ENCODE peak calls at places on chromosomes 13 and 19, in seven cellular contexts. One of them, this sample, is unnamed.
A peak's percentile ranks its signal among the peaks of the same experiment; 100 is the strongest.

GRCh38 chr13:34833562-34834182 is 108.4 kb upstream of the NBEA start:
- DNase-seq in mucosa of descending colon: no peak
- DNase-seq in NCI-H2029: no peak
- DNase-seq in memory B cell: no peak
- DNase-seq in CD8-positive, alpha-beta T cell: no peak
- DNase-seq in aorta: no peak
- DNase-seq in stimulated activated CD4-positive, alpha-beta T cell treated with anti-CD3 and anti-CD28 coated beads, TNF-alpha, amount 100 ng/mL, for 1 hour: no peak
- DNase-seq in this sample: no peak

GRCh38 chr19:49875801-49876421 is 1.2 kb downstream of the AKT1S1 start:
- DNase-seq in mucosa of descending colon: peak; percentile 78
- DNase-seq in NCI-H2029: no peak
- DNase-seq in memory B cell: peak; percentile 41
- DNase-seq in CD8-positive, alpha-beta T cell: peak; percentile 39
- DNase-seq in aorta: peak; percentile 91
- DNase-seq in stimulated activated CD4-positive, alpha-beta T cell treated with anti-CD3 and anti-CD28 coated beads, TNF-alpha, amount 100 ng/mL, for 1 hour: peak; percentile 41
- DNase-seq in this sample: peak; percentile 15

GRCh38 chr19:290539-291521 is at the start of gene PLPP2:
- DNase-seq in mucosa of descending colon: peak; percentile 65
- DNase-seq in NCI-H2029: peak; percentile 35
- DNase-seq in memory B cell: no peak
- DNase-seq in CD8-positive, alpha-beta T cell: no peak
- DNase-seq in aorta: peak; percentile 72
- DNase-seq in stimulated activated CD4-positive, alpha-beta T cell treated with anti-CD3 and anti-CD28 coated beads, TNF-alpha, amount 100 ng/mL, for 1 hour: no peak
- DNase-seq in this sample: peak; percentile 83

GRCh38 chr13:95677564-95678386 is 836 bp downstream of the DNAJC3 start:
- DNase-seq in mucosa of descending colon: peak; percentile 29
- DNase-seq in NCI-H2029: no peak
- DNase-seq in memory B cell: no peak
- DNase-seq in CD8-positive, alpha-beta T cell: no peak
- DNase-seq in aorta: no peak
- DNase-seq in stimulated activated CD4-positive, alpha-beta T cell treated with anti-CD3 and anti-CD28 coated beads, TNF-alpha, amount 100 ng/mL, for 1 hour: no peak
- DNase-seq in this sample: no peak

GRCh38 chr19:12527034-12527836 is 24.0 kb downstream of the ZNF564 start:
- DNase-seq in mucosa of descending colon: no peak
- DNase-seq in NCI-H2029: no peak
- DNase-seq in memory B cell: no peak
- DNase-seq in CD8-positive, alpha-beta T cell: no peak
- DNase-seq in aorta: no peak
- DNase-seq in stimulated activated CD4-positive, alpha-beta T cell treated with anti-CD3 and anti-CD28 coated beads, TNF-alpha, amount 100 ng/mL, for 1 hour: no peak
- DNase-seq in this sample: no peak

GRCh38 chr13:29758591-29759114 is 91.8 kb downstream of the UBL3 start:
- DNase-seq in mucosa of descending colon: peak; percentile 53
- DNase-seq in NCI-H2029: no peak
- DNase-seq in memory B cell: peak; percentile 51
- DNase-seq in CD8-positive, alpha-beta T cell: peak; percentile 7
- DNase-seq in aorta: no peak
- DNase-seq in stimulated activated CD4-positive, alpha-beta T cell treated with anti-CD3 and anti-CD28 coated beads, TNF-alpha, amount 100 ng/mL, for 1 hour: peak; percentile 18
- DNase-seq in this sample: no peak

GRCh38 chr19:29810504-29810871 is 1.3 kb upstream of the CCNE1 start:
- DNase-seq in mucosa of descending colon: peak; percentile 31
- DNase-seq in NCI-H2029: peak; percentile 21
- DNase-seq in memory B cell: no peak
- DNase-seq in CD8-positive, alpha-beta T cell: no peak
- DNase-seq in aorta: peak; percentile 43
- DNase-seq in stimulated activated CD4-positive, alpha-beta T cell treated with anti-CD3 and anti-CD28 coated beads, TNF-alpha, amount 100 ng/mL, for 1 hour: no peak
- DNase-seq in this sample: no peak

GRCh38 chr13:98897706-98898105 is 80.2 kb downstream of the DOCK9 start:
- DNase-seq in mucosa of descending colon: no peak
- DNase-seq in NCI-H2029: no peak
- DNase-seq in memory B cell: no peak
- DNase-seq in CD8-positive, alpha-beta T cell: no peak
- DNase-seq in aorta: no peak
- DNase-seq in stimulated activated CD4-positive, alpha-beta T cell treated with anti-CD3 and anti-CD28 coated beads, TNF-alpha, amount 100 ng/mL, for 1 hour: no peak
- DNase-seq in this sample: no peak

GRCh38 chr13:29763426-29764180 is 86.8 kb downstream of the UBL3 start:
- DNase-seq in mucosa of descending colon: peak; percentile 45
- DNase-seq in NCI-H2029: no peak
- DNase-seq in memory B cell: no peak
- DNase-seq in CD8-positive, alpha-beta T cell: no peak
- DNase-seq in aorta: no peak
- DNase-seq in stimulated activated CD4-positive, alpha-beta T cell treated with anti-CD3 and anti-CD28 coated beads, TNF-alpha, amount 100 ng/mL, for 1 hour: no peak
- DNase-seq in this sample: no peak

GRCh38 chr19:45693168-45693788 is 812 bp downstream of the QPCTL start:
- DNase-seq in mucosa of descending colon: peak; percentile 92
- DNase-seq in NCI-H2029: peak; percentile 62
- DNase-seq in memory B cell: peak; percentile 69
- DNase-seq in CD8-positive, alpha-beta T cell: peak; percentile 61
- DNase-seq in aorta: peak; percentile 94
- DNase-seq in stimulated activated CD4-positive, alpha-beta T cell treated with anti-CD3 and anti-CD28 coated beads, TNF-alpha, amount 100 ng/mL, for 1 hour: peak; percentile 74
- DNase-seq in this sample: peak; percentile 51

GRCh38 chr13:42328672-42329071 is 56.7 kb downstream of the AKAP11 start:
- DNase-seq in mucosa of descending colon: no peak
- DNase-seq in NCI-H2029: no peak
- DNase-seq in memory B cell: no peak
- DNase-seq in CD8-positive, alpha-beta T cell: no peak
- DNase-seq in aorta: no peak
- DNase-seq in stimulated activated CD4-positive, alpha-beta T cell treated with anti-CD3 and anti-CD28 coated beads, TNF-alpha, amount 100 ng/mL, for 1 hour: no peak
- DNase-seq in this sample: no peak

GRCh38 chr19:4233282-4233853 is 4.0 kb downstream of the EBI3 start:
- DNase-seq in mucosa of descending colon: peak; percentile 72
- DNase-seq in NCI-H2029: no peak
- DNase-seq in memory B cell: peak; percentile 76
- DNase-seq in CD8-positive, alpha-beta T cell: peak; percentile 53
- DNase-seq in aorta: peak; percentile 81
- DNase-seq in stimulated activated CD4-positive, alpha-beta T cell treated with anti-CD3 and anti-CD28 coated beads, TNF-alpha, amount 100 ng/mL, for 1 hour: peak; percentile 61
- DNase-seq in this sample: peak; percentile 1

GRCh38 chr13:31090921-31091624 is 70.6 kb downstream of the HSPH1 start:
- DNase-seq in mucosa of descending colon: no peak
- DNase-seq in NCI-H2029: no peak
- DNase-seq in memory B cell: no peak
- DNase-seq in CD8-positive, alpha-beta T cell: no peak
- DNase-seq in aorta: no peak
- DNase-seq in stimulated activated CD4-positive, alpha-beta T cell treated with anti-CD3 and anti-CD28 coated beads, TNF-alpha, amount 100 ng/mL, for 1 hour: no peak
- DNase-seq in this sample: no peak

GRCh38 chr19:1497578-1498235 is 6.7 kb downstream of the REEP6 start:
- DNase-seq in mucosa of descending colon: no peak
- DNase-seq in NCI-H2029: no peak
- DNase-seq in memory B cell: no peak
- DNase-seq in CD8-positive, alpha-beta T cell: no peak
- DNase-seq in aorta: no peak
- DNase-seq in stimulated activated CD4-positive, alpha-beta T cell treated with anti-CD3 and anti-CD28 coated beads, TNF-alpha, amount 100 ng/mL, for 1 hour: no peak
- DNase-seq in this sample: no peak

GRCh38 chr13:32647926-32648325 is 61.7 kb downstream of the PDS5B start:
- DNase-seq in mucosa of descending colon: no peak
- DNase-seq in NCI-H2029: no peak
- DNase-seq in memory B cell: no peak
- DNase-seq in CD8-positive, alpha-beta T cell: no peak
- DNase-seq in aorta: no peak
- DNase-seq in stimulated activated CD4-positive, alpha-beta T cell treated with anti-CD3 and anti-CD28 coated beads, TNF-alpha, amount 100 ng/mL, for 1 hour: no peak
- DNase-seq in this sample: no peak

GRCh38 chr13:96229356-96229755 is 139.4 kb downstream of the HS6ST3 start:
- DNase-seq in mucosa of descending colon: peak; percentile 41
- DNase-seq in NCI-H2029: no peak
- DNase-seq in memory B cell: no peak
- DNase-seq in CD8-positive, alpha-beta T cell: no peak
- DNase-seq in aorta: no peak
- DNase-seq in stimulated activated CD4-positive, alpha-beta T cell treated with anti-CD3 and anti-CD28 coated beads, TNF-alpha, amount 100 ng/mL, for 1 hour: no peak
- DNase-seq in this sample: no peak

GRCh38 chr13:24654741-24655140 is 25.5 kb upstream of the ATP12A start:
- DNase-seq in mucosa of descending colon: no peak
- DNase-seq in NCI-H2029: no peak
- DNase-seq in memory B cell: no peak
- DNase-seq in CD8-positive, alpha-beta T cell: no peak
- DNase-seq in aorta: no peak
- DNase-seq in stimulated activated CD4-positive, alpha-beta T cell treated with anti-CD3 and anti-CD28 coated beads, TNF-alpha, amount 100 ng/mL, for 1 hour: no peak
- DNase-seq in this sample: no peak